ENCODE peak calls at places on chromosomes 3 and 15, in six cellular contexts. One of them, this sample, is unnamed.

GRCh38 chr15:63234479-63234878 is 42.9 kb upstream of the APH1B start:
- DNase-seq in OCI-LY7: no peak
- DNase-seq in endothelial cell of umbilical vein: peak
- DNase-seq in H1: no peak
- DNase-seq in bronchial epithelial cell: no peak
- DNase-seq in suprapubic skin: no peak
- DNase-seq in this sample: peak

GRCh38 chr3:178525180-178525704 is 11.0 kb upstream of the KCNMB2 start:
- DNase-seq in H1: no peak
- DNase-seq in endothelial cell of umbilical vein: no peak
- DNase-seq in OCI-LY7: no peak
- DNase-seq in bronchial epithelial cell: no peak
- DNase-seq in suprapubic skin: no peak
- DNase-seq in this sample: no peak

GRCh38 chr3:31546152-31546551 is 13.4 kb downstream of the STT3B start:
- DNase-seq in OCI-LY7: no peak
- DNase-seq in suprapubic skin: no peak
- DNase-seq in bronchial epithelial cell: no peak
- DNase-seq in H1: no peak
- DNase-seq in endothelial cell of umbilical vein: no peak
- DNase-seq in this sample: peak

GRCh38 chr15:70023769-70024491 is 73.8 kb downstream of the TLE3 start:
- DNase-seq in bronchial epithelial cell: peak
- DNase-seq in OCI-LY7: no peak
- DNase-seq in suprapubic skin: no peak
- DNase-seq in endothelial cell of umbilical vein: no peak
- DNase-seq in H1: no peak
- DNase-seq in this sample: peak

GRCh38 chr3:102224171-102224570 is 210.6 kb upstream of the ZPLD1 start:
- DNase-seq in suprapubic skin: no peak
- DNase-seq in endothelial cell of umbilical vein: peak
- DNase-seq in bronchial epithelial cell: peak
- DNase-seq in H1: no peak
- DNase-seq in OCI-LY7: peak
- DNase-seq in this sample: peak

GRCh38 chr15:36958611-36959010 is 141.7 kb downstream of the MEIS2 start:
- DNase-seq in suprapubic skin: no peak
- DNase-seq in OCI-LY7: no peak
- DNase-seq in H1: no peak
- DNase-seq in bronchial epithelial cell: no peak
- DNase-seq in endothelial cell of umbilical vein: no peak
- DNase-seq in this sample: peak

GRCh38 chr15:44501768-44502366 is 35.1 kb upstream of the EIF3J start:
- DNase-seq in bronchial epithelial cell: peak
- DNase-seq in H1: no peak
- DNase-seq in suprapubic skin: no peak
- DNase-seq in OCI-LY7: peak
- DNase-seq in endothelial cell of umbilical vein: peak
- DNase-seq in this sample: peak

GRCh38 chr3:189588818-189589569 is 42.2 kb upstream of the TP63 start:
- DNase-seq in suprapubic skin: no peak
- DNase-seq in OCI-LY7: no peak
- DNase-seq in bronchial epithelial cell: peak
- DNase-seq in endothelial cell of umbilical vein: no peak
- DNase-seq in H1: no peak
- DNase-seq in this sample: no peak

GRCh38 chr3:1953519-1953918 is 145.1 kb upstream of the CNTN4 start:
- DNase-seq in endothelial cell of umbilical vein: no peak
- DNase-seq in bronchial epithelial cell: no peak
- DNase-seq in OCI-LY7: no peak
- DNase-seq in H1: no peak
- DNase-seq in suprapubic skin: no peak
- DNase-seq in this sample: no peak

GRCh38 chr3:132343018-132343612 is 25.9 kb downstream of the ACP3 start:
- DNase-seq in OCI-LY7: peak
- DNase-seq in endothelial cell of umbilical vein: peak
- DNase-seq in H1: no peak
- DNase-seq in bronchial epithelial cell: peak
- DNase-seq in suprapubic skin: no peak
- DNase-seq in this sample: peak

GRCh38 chr15:74884428-74885223 is 5.2 kb upstream of the MPI start:
- DNase-seq in endothelial cell of umbilical vein: no peak
- DNase-seq in OCI-LY7: no peak
- DNase-seq in bronchial epithelial cell: peak
- DNase-seq in suprapubic skin: no peak
- DNase-seq in H1: no peak
- DNase-seq in this sample: no peak

GRCh38 chr3:196055683-196056270 is 26.1 kb downstream of the TFRC start:
- DNase-seq in OCI-LY7: no peak
- DNase-seq in endothelial cell of umbilical vein: no peak
- DNase-seq in H1: no peak
- DNase-seq in suprapubic skin: no peak
- DNase-seq in bronchial epithelial cell: no peak
- DNase-seq in this sample: no peak

GRCh38 chr15:64828985-64829384 is 3.5 kb upstream of the PIF1 start:
- DNase-seq in OCI-LY7: no peak
- DNase-seq in H1: no peak
- DNase-seq in endothelial cell of umbilical vein: no peak
- DNase-seq in suprapubic skin: no peak
- DNase-seq in bronchial epithelial cell: peak
- DNase-seq in this sample: no peak

GRCh38 chr3:12188328-12188648 is 29.6 kb upstream of the TIMP4 start:
- DNase-seq in bronchial epithelial cell: no peak
- DNase-seq in endothelial cell of umbilical vein: no peak
- DNase-seq in H1: no peak
- DNase-seq in OCI-LY7: no peak
- DNase-seq in suprapubic skin: no peak
- DNase-seq in this sample: no peak

GRCh38 chr3:28912120-28912885 is 368.6 kb upstream of the RBMS3 start:
- DNase-seq in H1: no peak
- DNase-seq in bronchial epithelial cell: no peak
- DNase-seq in endothelial cell of umbilical vein: no peak
- DNase-seq in suprapubic skin: no peak
- DNase-seq in OCI-LY7: no peak
- DNase-seq in this sample: no peak

GRCh38 chr15:40803688-40804087 is 3.2 kb upstream of the ZFYVE19 start:
- DNase-seq in OCI-LY7: no peak
- DNase-seq in bronchial epithelial cell: no peak
- DNase-seq in H1: no peak
- DNase-seq in endothelial cell of umbilical vein: no peak
- DNase-seq in suprapubic skin: no peak
- DNase-seq in this sample: no peak

GRCh38 chr15:40807888-40808194 is 568 bp upstream of the DNAJC17 start:
- DNase-seq in suprapubic skin: no peak
- DNase-seq in bronchial epithelial cell: no peak
- DNase-seq in endothelial cell of umbilical vein: no peak
- DNase-seq in OCI-LY7: no peak
- DNase-seq in H1: no peak
- DNase-seq in this sample: no peak

GRCh38 chr15:40809051-40809450 is 1.8 kb upstream of the DNAJC17 start:
- DNase-seq in OCI-LY7: no peak
- DNase-seq in suprapubic skin: no peak
- DNase-seq in bronchial epithelial cell: no peak
- DNase-seq in H1: no peak
- DNase-seq in endothelial cell of umbilical vein: no peak
- DNase-seq in this sample: no peak

GRCh38 chr15:40806672-40807027 is 239 bp upstream of the ZFYVE19 start:
- DNase-seq in endothelial cell of umbilical vein: no peak
- DNase-seq in H1: no peak
- DNase-seq in bronchial epithelial cell: no peak
- DNase-seq in suprapubic skin: no peak
- DNase-seq in OCI-LY7: no peak
- DNase-seq in this sample: no peak

GRCh38 chr15:40807028-40807887 is at the start of the genes DNAJC17 and ZFYVE19:
- DNase-seq in H1: peak
- DNase-seq in bronchial epithelial cell: peak
- DNase-seq in endothelial cell of umbilical vein: peak
- DNase-seq in OCI-LY7: peak
- DNase-seq in suprapubic skin: peak
- DNase-seq in this sample: peak
- TF ChIP-seq CTCF in H1: no peak
- TF ChIP-seq CTCF in bronchial epithelial cell: no peak
- TF ChIP-seq CTCF in endothelial cell of umbilical vein: peak
- TF ChIP-seq CTCF in OCI-LY7: no peak
- TF ChIP-seq CTCF in suprapubic skin: no peak
- TF ChIP-seq CTCF in this sample: peak

GRCh38 chr3:197444793-197445403 is 110.9 kb downstream of the BDH1 start:
- DNase-seq in endothelial cell of umbilical vein: no peak
- DNase-seq in H1: no peak
- DNase-seq in suprapubic skin: no peak
- DNase-seq in OCI-LY7: no peak
- DNase-seq in bronchial epithelial cell: no peak
- DNase-seq in this sample: no peak

GRCh38 chr3:197446713-197447455 is 108.9 kb downstream of the BDH1 start:
- DNase-seq in H1: no peak
- DNase-seq in OCI-LY7: no peak
- DNase-seq in endothelial cell of umbilical vein: no peak
- DNase-seq in suprapubic skin: no peak
- DNase-seq in bronchial epithelial cell: no peak
- DNase-seq in this sample: no peak

GRCh38 chr3:197445886-197446631 is 109.7 kb downstream of the BDH1 start:
- DNase-seq in endothelial cell of umbilical vein: no peak
- DNase-seq in H1: no peak
- DNase-seq in bronchial epithelial cell: no peak
- DNase-seq in suprapubic skin: no peak
- DNase-seq in OCI-LY7: no peak
- DNase-seq in this sample: no peak

GRCh38 chr3:197454014-197454413 is 101.8 kb downstream of the BDH1 start:
- DNase-seq in bronchial epithelial cell: peak
- DNase-seq in OCI-LY7: peak
- DNase-seq in suprapubic skin: no peak
- DNase-seq in endothelial cell of umbilical vein: no peak
- DNase-seq in H1: no peak
- DNase-seq in this sample: peak

GRCh38 chr3:197450295-197450694 is 105.5 kb downstream of the BDH1 start:
- DNase-seq in H1: no peak
- DNase-seq in suprapubic skin: no peak
- DNase-seq in endothelial cell of umbilical vein: no peak
- DNase-seq in bronchial epithelial cell: no peak
- DNase-seq in OCI-LY7: no peak
- DNase-seq in this sample: no peak
- H3K4me3 ChIP-seq in H1: no peak
- H3K4me3 ChIP-seq in suprapubic skin: no peak
- H3K4me3 ChIP-seq in endothelial cell of umbilical vein: no peak
- H3K4me3 ChIP-seq in bronchial epithelial cell: no peak
- H3K4me3 ChIP-seq in OCI-LY7: no peak
- H3K4me3 ChIP-seq in this sample: no peak

DNA sequence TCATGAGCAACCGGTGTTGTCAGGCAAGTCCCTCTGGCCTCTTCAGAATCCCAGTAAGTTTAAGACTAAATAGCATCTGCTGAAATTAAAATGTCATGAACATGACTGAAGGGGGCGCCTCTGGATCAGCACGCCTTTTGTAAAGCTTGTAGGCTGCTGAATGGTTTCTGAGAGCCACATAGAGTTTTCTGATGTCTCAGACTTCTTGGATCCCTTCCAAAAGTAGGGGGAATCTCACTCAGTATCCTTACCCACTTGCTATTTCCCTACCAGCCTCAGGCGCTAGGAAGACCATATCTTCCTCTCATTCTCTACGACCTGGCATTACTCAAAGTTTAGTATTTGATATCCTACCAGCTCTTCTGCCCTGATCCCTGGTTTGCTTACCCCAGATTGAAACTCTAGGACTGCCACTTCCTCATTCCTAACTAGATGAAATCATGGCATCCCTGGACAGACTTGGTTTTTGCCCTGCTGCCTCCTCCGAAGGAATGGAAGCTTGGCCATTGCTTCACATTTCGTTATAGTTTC is 62.7 kb upstream of the CD47 start:
- DNase-seq in H1: peak
- DNase-seq in bronchial epithelial cell: peak
- DNase-seq in endothelial cell of umbilical vein: peak
- DNase-seq in OCI-LY7: peak
- DNase-seq in suprapubic skin: no peak
- DNase-seq in this sample: peak
- TF ChIP-seq CTCF in H1: peak
- TF ChIP-seq CTCF in bronchial epithelial cell: peak
- TF ChIP-seq CTCF in endothelial cell of umbilical vein: peak
- TF ChIP-seq CTCF in OCI-LY7: peak
- TF ChIP-seq CTCF in suprapubic skin: peak
- TF ChIP-seq CTCF in this sample: peak

DNA sequence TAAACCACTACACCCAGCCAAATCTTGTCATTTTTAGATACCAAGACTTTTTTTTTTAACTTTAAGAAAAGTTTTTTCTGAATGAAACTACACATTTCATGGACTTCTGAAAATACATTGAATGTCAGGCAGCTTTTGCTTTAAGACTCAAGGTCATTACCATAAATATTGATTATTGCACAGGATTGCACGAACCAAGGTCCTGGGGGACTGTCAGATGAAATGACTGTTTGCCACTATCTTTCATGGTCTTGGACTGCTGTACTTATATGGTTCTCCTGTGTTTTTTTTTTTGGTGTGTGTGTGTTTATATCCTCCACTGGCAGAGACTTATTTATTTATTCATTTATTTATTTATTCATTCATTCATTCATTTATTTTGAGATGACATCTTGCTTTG is 6.9 kb upstream of the MYO1E start:
- DNase-seq in OCI-LY7: no peak
- DNase-seq in bronchial epithelial cell: no peak
- DNase-seq in suprapubic skin: no peak
- DNase-seq in H1: no peak
- DNase-seq in endothelial cell of umbilical vein: no peak
- DNase-seq in this sample: no peak
- H3K4me3 ChIP-seq in OCI-LY7: no peak
- H3K4me3 ChIP-seq in bronchial epithelial cell: no peak
- H3K4me3 ChIP-seq in suprapubic skin: no peak
- H3K4me3 ChIP-seq in H1: no peak
- H3K4me3 ChIP-seq in endothelial cell of umbilical vein: no peak
- H3K4me3 ChIP-seq in this sample: no peak